ENCODE peak calls at places on chromosome 5, in nine cellular contexts. W is activated B cell treated with CpG ODN at 0.5 μM for 24 hours, U is IMR-90, E is heart left ventricle, S is Calu3, A is fibroblast of the aortic adventitia, C is upper lobe of right lung, Z is HCT116, F is astrocyte. T is an unnamed sample.

GRCh38 chr5:22604711-22605110 is 248.4 kb downstream of the CDH12 start:
- DNase-seq in F (no peak), S (no peak), Z (no peak), A (no peak), E (no peak), W (no peak), C (no peak), U (no peak), T (no peak)

GRCh38 chr5:137837741-137838389 is 29.8 kb upstream of the MYOT start:
- DNase-seq in C (no peak), E (no peak), A (peak; percentile 23), W (no peak), F (peak; percentile 31), S (no peak), Z (no peak), U (no peak), T (peak; percentile 24)

GRCh38 chr5:43659075-43659474 is 56.1 kb downstream of the NNT start:
- DNase-seq in Z (no peak), C (no peak), U (no peak), A (no peak), F (no peak), E (no peak), W (no peak), S (no peak), T (no peak)

GRCh38 chr5:73365990-73366667 is 82.4 kb downstream of the FOXD1 start:
- DNase-seq in S (no peak), C (no peak), F (no peak), A (no peak), U (no peak), E (no peak), W (no peak), Z (no peak), T (no peak)

GRCh38 chr5:139453683-139454567 is 8.6 kb downstream of the ECSCR start:
- DNase-seq in A (no peak), U (no peak), C (peak; percentile 27), Z (no peak), S (no peak), F (no peak), E (no peak), W (no peak), T (no peak)

GRCh38 chr5:35061216-35061615 is 13.5 kb upstream of the AGXT2 start:
- DNase-seq in C (no peak), Z (no peak), W (no peak), A (peak; percentile 66), S (no peak), U (peak; percentile 48), F (no peak), E (no peak), T (peak; percentile 36)

GRCh38 chr5:115656404-115656803 is 30.6 kb upstream of the TMED7 start:
- DNase-seq in F (no peak), C (no peak), E (no peak), U (no peak), W (no peak), A (no peak), S (no peak), Z (no peak), T (no peak)

GRCh38 chr5:59330680-59331079 is 562.8 kb downstream of the PDE4D start:
- DNase-seq in C (no peak), U (no peak), A (no peak), W (no peak), E (no peak), Z (no peak), F (no peak), S (no peak), T (no peak)

GRCh38 chr5:10528056-10528816 is 35.6 kb upstream of the ANKRD33B start:
- DNase-seq in C (no peak), S (no peak), W (no peak), F (no peak), U (peak; percentile 60), E (no peak), Z (no peak), A (peak; percentile 87), T (no peak)

DNA sequence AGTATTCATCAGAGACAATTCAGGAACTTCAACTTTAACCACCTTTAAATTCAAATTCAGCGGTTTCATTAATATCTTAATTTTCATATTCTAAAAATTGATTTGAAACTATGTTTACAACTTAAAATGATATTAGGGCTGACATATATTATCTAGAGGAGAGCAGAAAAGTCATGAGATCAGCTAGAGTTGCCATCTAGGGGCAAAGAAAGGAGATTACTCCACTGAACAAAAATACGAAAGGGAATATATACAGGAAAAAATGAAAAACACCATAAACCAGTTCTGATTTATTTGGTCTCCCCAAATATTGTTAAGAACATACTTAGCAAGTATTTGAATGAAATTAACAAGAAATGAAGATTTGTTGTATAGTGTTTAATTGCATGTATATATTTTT is 946.3 kb downstream of the DTWD2 start:
- DNase-seq in F (no peak), A (no peak), W (no peak), U (no peak), S (no peak), E (no peak), Z (no peak), C (no peak), T (peak; percentile 8)
- TF ChIP-seq CTCF in F (no peak), A (no peak), W (no peak), U (no peak), S (no peak), E (no peak), Z (peak; percentile 8), C (no peak), T (peak; percentile 19)

DNA sequence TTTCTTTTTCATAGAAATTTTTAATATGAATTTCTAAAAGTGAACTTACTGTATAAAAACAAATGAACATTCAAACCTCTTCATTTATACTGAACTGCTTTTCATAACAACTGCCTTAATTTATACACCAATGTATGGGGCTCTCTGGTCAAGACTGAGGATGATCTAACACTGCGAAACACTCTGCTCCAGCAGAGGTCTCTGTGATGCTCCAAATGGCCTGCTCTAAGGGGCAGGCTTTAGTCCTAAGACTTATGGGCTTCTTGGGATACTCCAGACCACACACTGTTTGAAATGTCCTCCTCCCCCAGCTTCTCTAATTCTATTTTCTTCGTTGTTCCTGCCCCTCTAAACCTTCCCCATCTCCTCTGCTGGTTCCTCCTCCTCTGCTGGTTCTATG is 58.5 kb downstream of the LIFR start:
- DNase-seq in W (no peak), E (no peak), F (no peak), S (no peak), U (peak; percentile 31), Z (peak; percentile 12), C (no peak), A (peak; percentile 44), T (peak; percentile 40)
- TF ChIP-seq CTCF in W (no peak), E (peak; percentile 16), F (no peak), S (no peak), U (no peak), Z (peak; percentile 33), C (no peak), A (peak; percentile 30), T (peak; percentile 29)

DNA sequence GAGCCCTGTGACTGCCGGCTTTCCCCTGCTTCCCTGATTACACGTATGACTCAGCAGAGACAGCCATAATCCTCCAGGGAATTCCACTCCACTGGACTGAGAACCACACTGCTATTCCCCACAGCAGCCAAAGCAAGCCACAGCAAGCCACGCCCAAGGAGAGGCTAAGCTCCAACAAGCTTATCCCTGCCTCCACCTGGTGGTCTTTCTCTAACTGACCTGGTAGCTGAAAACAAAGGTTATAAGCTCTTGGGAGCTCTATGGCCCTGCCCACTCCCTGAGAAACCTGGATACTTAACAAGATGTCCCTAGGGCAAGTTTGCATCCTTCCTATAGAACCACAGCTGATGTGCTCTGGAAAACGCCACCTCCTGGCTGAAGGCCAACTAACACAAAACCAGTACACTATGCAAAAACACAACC is 613.7 kb upstream of the CDH18 start:
- DNase-seq in F (peak; percentile 64), A (peak; percentile 66), S (no peak), C (no peak), W (no peak), U (no peak), Z (no peak), E (no peak), T (peak; percentile 59)
- TF ChIP-seq CTCF in F (no peak), A (peak; percentile 5), S (no peak), C (no peak), W (no peak), U (no peak), Z (no peak), E (no peak), T (no peak)

GRCh38 chr5:159951387-159951786 is 35.1 kb downstream of the ADRA1B start:
- DNase-seq in C (no peak), S (no peak), Z (peak; percentile 22), F (no peak), E (no peak), A (no peak), U (peak; percentile 27), W (no peak), T (no peak)
- TF ChIP-seq CTCF in C (no peak), S (no peak), Z (no peak), F (peak; percentile 55), E (no peak), A (peak; percentile 7), U (peak; percentile 36), W (no peak), T (peak; percentile 40)

DNA sequence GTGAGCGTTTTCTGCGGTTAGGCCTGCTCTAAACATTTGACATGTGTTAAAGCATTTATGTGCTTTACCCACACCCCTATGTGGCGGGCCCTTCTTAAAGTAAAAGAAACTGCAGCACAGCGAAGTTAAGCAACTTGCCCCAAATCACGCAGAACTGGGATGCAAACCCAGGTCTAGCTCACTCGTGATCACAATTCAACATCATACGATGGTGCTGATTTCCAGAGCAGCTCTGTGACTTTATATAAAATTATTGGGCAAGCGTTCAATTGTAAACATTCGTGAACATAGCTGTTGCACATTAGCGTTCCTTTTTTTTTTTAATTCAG is 718 bp downstream of the RFESD start:
- DNase-seq in A (no peak), W (no peak), C (no peak), E (no peak), S (no peak), F (no peak), Z (no peak), U (no peak), T (no peak)
- TF ChIP-seq CTCF in A (no peak), W (no peak), C (no peak), E (no peak), S (no peak), F (no peak), Z (no peak), U (no peak), T (no peak)

DNA sequence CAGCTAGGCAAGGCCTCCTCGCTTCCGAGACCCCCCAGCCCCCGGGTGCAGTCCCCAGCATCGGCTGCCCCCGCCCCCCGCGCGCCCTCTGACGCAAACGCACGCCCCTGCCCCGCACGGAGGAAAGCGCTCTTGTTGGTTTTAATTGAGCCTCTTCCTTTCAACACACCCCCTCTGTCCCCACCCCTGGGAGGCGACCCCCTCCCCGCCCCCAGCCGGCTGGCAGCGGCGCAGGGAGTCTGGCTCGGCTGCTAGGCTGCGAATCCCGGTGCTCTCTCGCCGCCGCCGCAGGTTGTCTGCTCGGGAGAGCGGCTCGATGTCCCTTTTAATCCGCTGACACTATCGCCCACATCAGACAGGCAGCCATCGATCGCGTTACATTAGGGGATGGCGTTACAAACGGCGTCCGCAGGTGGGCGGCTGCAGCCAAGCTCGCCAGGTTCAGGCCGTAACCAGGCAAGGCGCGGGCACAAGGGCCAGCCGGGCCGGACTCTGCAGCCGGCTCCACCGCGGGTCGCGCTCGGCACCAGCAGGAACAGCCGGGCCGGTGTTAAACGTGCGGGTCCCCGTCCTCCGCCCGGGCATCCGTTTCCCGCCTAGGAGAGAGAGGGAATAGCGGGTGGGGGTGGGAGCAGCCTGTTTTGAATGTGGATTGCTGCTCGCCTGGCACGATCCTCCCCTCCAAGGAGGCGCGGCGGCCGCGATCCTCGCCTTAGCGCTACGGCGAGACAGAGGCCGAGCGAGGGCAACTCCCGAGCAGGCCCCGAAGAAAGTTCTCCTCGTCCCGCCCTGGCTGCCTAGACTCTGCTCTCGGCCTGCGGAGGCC is 1.2 kb downstream of the NR2F1-AS1 start:
- DNase-seq in C (no peak), S (peak; percentile 57), F (no peak), Z (no peak), W (no peak), E (no peak), A (peak; percentile 49), U (peak; percentile 48), T (peak; percentile 60)
- TF ChIP-seq CTCF in C (no peak), S (no peak), F (no peak), Z (no peak), W (no peak), E (no peak), A (no peak), U (no peak), T (no peak)

T was measured in fibroblast of pulmonary artery.